ENCODE peak calls at places on chromosomes 5 and 9, in eight cellular contexts. R is HuH-7; Q is epithelial cell of prostate; J is stimulated activated CD8-positive, alpha-beta memory T cell treated with anti-CD3 and anti-CD28 coated beads, Interleukin-12 subunit alpha, Interleukin-12 subunit beta, amount 100 ng/mL, for 1 hour; P is HL-60; G is left cardiac atrium; W is cardiac fibroblast; S is activated CD8-positive, alpha-beta memory T cell treated with anti-CD3 and anti-CD28 coated beads for 1 hour. I is an unnamed sample.

GRCh38 chr9:33288235-33288634 is 2.1 kb upstream of the NFX1 start:
- DNase-seq in R (no peak), Q (no peak), J (no peak), P (no peak), G (no peak), W (no peak), S (no peak), I (no peak)

GRCh38 chr5:131109540-131110255 is 55.4 kb downstream of the HINT1 start:
- DNase-seq in R (peak), Q (no peak), J (peak), P (peak), G (no peak), W (peak), S (no peak), I (peak)

GRCh38 chr9:113616716-113617496 is 153.4 kb downstream of the RGS3 start:
- DNase-seq in R (no peak), Q (no peak), J (no peak), P (no peak), G (no peak), W (no peak), S (no peak), I (no peak)

GRCh38 chr5:38871790-38872551 is 26.2 kb downstream of the OSMR start:
- DNase-seq in R (no peak), Q (peak), J (no peak), P (no peak), G (no peak), W (peak), S (no peak), I (peak)

GRCh38 chr9:121984726-121985402 is 108.2 kb downstream of the TTLL11 start:
- DNase-seq in R (no peak), Q (peak), J (no peak), P (no peak), G (peak), W (peak), S (no peak), I (peak)

GRCh38 chr9:107866912-107867311 is 377.3 kb upstream of the KLF4 start:
- DNase-seq in R (no peak), Q (no peak), J (no peak), P (peak), G (no peak), W (peak), S (no peak), I (peak)

GRCh38 chr9:26863074-26863473 is 29.5 kb downstream of the CAAP1 start:
- DNase-seq in R (no peak), Q (no peak), J (no peak), P (no peak), G (no peak), W (peak), S (no peak), I (peak)

GRCh38 chr5:51484326-51484725 is 101.1 kb downstream of the ISL1 start:
- DNase-seq in R (no peak), Q (no peak), J (no peak), P (no peak), G (no peak), W (no peak), S (no peak), I (no peak)

GRCh38 chr9:108439967-108440366 is 415.8 kb downstream of the ACTL7B start:
- DNase-seq in R (no peak), Q (peak), J (no peak), P (no peak), G (no peak), W (peak), S (no peak), I (peak)

GRCh38 chr5:152246401-152246800 is 158.7 kb downstream of the NMUR2 start:
- DNase-seq in R (no peak), Q (no peak), J (no peak), P (no peak), G (peak), W (peak), S (no peak), I (peak)

GRCh38 chr5:43606351-43606750 is 3.4 kb downstream of the NNT start:
- DNase-seq in R (no peak), Q (no peak), J (no peak), P (no peak), G (no peak), W (no peak), S (no peak), I (no peak)

I was measured in fibroblast of villous mesenchyme.